ENCODE peak calls at places on chromosomes 5 and 9, in four cellular contexts. Q is PC-3, F is ovary, R is tibial nerve. I is an unnamed sample.

GRCh38 chr5:16912080-16912479 is 24.0 kb downstream of the MYO10 start:
- DNase-seq in Q (no peak), R (no peak), F (no peak), I (no peak)

GRCh38 chr9:90658783-90659182 is 16.2 kb upstream of the DIRAS2 start:
- DNase-seq in F (no peak), Q (no peak), R (no peak), I (no peak)

GRCh38 chr5:1743769-1744085 is 55.9 kb downstream of the MRPL36 start:
- DNase-seq in F (no peak), Q (no peak), R (no peak), I (no peak)

GRCh38 chr9:91740713-91741112 is 209.3 kb downstream of the ROR2 start:
- DNase-seq in F (peak), R (no peak), Q (peak), I (no peak)

GRCh38 chr5:7388553-7388952 is 7.4 kb upstream of the ADCY2 start:
- DNase-seq in F (no peak), R (no peak), Q (no peak), I (no peak)

GRCh38 chr5:153402550-153402949 is 87.9 kb upstream of the GRIA1 start:
- DNase-seq in R (no peak), Q (peak), F (no peak), I (no peak)

GRCh38 chr5:2999926-3000325 is 248.4 kb upstream of the IRX2 start:
- DNase-seq in F (no peak), Q (no peak), R (no peak), I (no peak)

GRCh38 chr5:77015938-77016569 is 14.2 kb upstream of the AGGF1 start:
- DNase-seq in R (no peak), Q (peak), F (no peak), I (peak)

GRCh38 chr9:81377921-81378320 is 311.4 kb downstream of the TLE1 start:
- DNase-seq in F (no peak), R (no peak), Q (no peak), I (no peak)

GRCh38 chr9:26925609-26926008 is 21.4 kb downstream of the PLAA start:
- DNase-seq in F (no peak), Q (no peak), R (no peak), I (no peak)

GRCh38 chr5:107570805-107571531 is 99.8 kb downstream of the EFNA5 start:
- DNase-seq in F (no peak), Q (no peak), R (no peak), I (no peak)

GRCh38 chr9:127976498-127976897 is 4.3 kb downstream of the EEIG1 start:
- DNase-seq in Q (no peak), F (no peak), R (no peak), I (no peak)

GRCh38 chr9:882416-882931 is 41.0 kb downstream of the DMRT1 start:
- DNase-seq in R (no peak), Q (no peak), F (no peak), I (no peak)

GRCh38 chr9:98008764-98009163 is 25.6 kb downstream of the ANP32B start:
- DNase-seq in Q (peak), R (no peak), F (no peak), I (no peak)

GRCh38 chr5:132268698-132269551 is 11.4 kb downstream of the PDLIM4 start:
- DNase-seq in Q (no peak), F (no peak), R (no peak), I (no peak)

GRCh38 chr5:124570285-124571035 is 176.0 kb downstream of the ZNF608 start:
- DNase-seq in Q (no peak), R (no peak), F (peak), I (no peak)

GRCh38 chr9:38243993-38244392 is 148.5 kb upstream of the ALDH1B1 start:
- DNase-seq in Q (no peak), F (no peak), R (no peak), I (no peak)

GRCh38 chr9:131980267-131980916 is 99.3 kb downstream of the MED27 start:
- DNase-seq in Q (no peak), R (no peak), F (no peak), I (no peak)

GRCh38 chr9:33139421-33140228 is 27.5 kb downstream of the B4GALT1 start:
- DNase-seq in R (peak), F (peak), Q (no peak), I (no peak)

GRCh38 chr9:134297082-134297415 is 29.2 kb upstream of the RXRA start:
- DNase-seq in Q (no peak), R (no peak), F (no peak), I (no peak)

GRCh38 chr9:127049581-127049980 is 72.9 kb downstream of the ANGPTL2 start:
- DNase-seq in Q (no peak), R (no peak), F (no peak), I (no peak)

GRCh38 chr5:432201-432927 is 10.6 kb upstream of the EXOC3 start:
- DNase-seq in F (no peak), Q (no peak), R (no peak), I (no peak)

GRCh38 chr5:111685969-111686368 is 71.0 kb downstream of the NREP start:
- DNase-seq in Q (peak), F (no peak), R (no peak), I (no peak)

GRCh38 chr9:110835404-110835803 is 166.8 kb downstream of the MUSK start:
- DNase-seq in R (no peak), Q (peak), F (no peak), I (no peak)

GRCh38 chr9:18531127-18531526 is 57.2 kb downstream of the ADAMTSL1 start:
- DNase-seq in R (no peak), Q (no peak), F (no peak), I (no peak)

GRCh38 chr5:154369682-154370081 is 76.1 kb upstream of the SAP30L start:
- DNase-seq in R (no peak), Q (no peak), F (no peak), I (no peak)

GRCh38 chr9:27473135-27473534 is 51.0 kb upstream of the IFNK start:
- DNase-seq in Q (no peak), F (peak), R (peak), I (no peak)

GRCh38 chr5:424259-425110 is 18.5 kb upstream of the EXOC3 start:
- DNase-seq in R (no peak), F (peak), Q (peak), I (no peak)

GRCh38 chr5:105954341-105954740 is 1716.4 kb downstream of the EFNA5 start:
- DNase-seq in R (no peak), Q (peak), F (no peak), I (no peak)

GRCh38 chr9:34866614-34867013 is 91.5 kb upstream of the PHF24 start:
- DNase-seq in R (no peak), Q (no peak), F (no peak), I (no peak)

GRCh38 chr9:15250013-15250412 is 57.0 kb downstream of the TTC39B start:
- DNase-seq in R (no peak), F (no peak), Q (no peak), I (no peak)

GRCh38 chr5:150473673-150474358 is 24.3 kb upstream of the RPS14 start:
- DNase-seq in F (no peak), R (no peak), Q (peak), I (no peak)

GRCh38 chr5:10478436-10478835 is 36.8 kb downstream of the ROPN1L start:
- DNase-seq in F (no peak), R (no peak), Q (peak), I (no peak)

GRCh38 chr9:109781541-109782197 is 1.7 kb downstream of the PALM2AKAP2 start:
- DNase-seq in Q (no peak), R (no peak), F (no peak), I (no peak)

GRCh38 chr9:4501147-4501507 is 10.9 kb downstream of the SLC1A1 start:
- DNase-seq in R (no peak), F (no peak), Q (no peak), I (no peak)

GRCh38 chr9:37187269-37187668 is 66.9 kb downstream of the ZCCHC7 start:
- DNase-seq in Q (no peak), F (no peak), R (no peak), I (no peak)

GRCh38 chr5:127839072-127839471 is 135.9 kb downstream of the CCDC192 start:
- DNase-seq in Q (no peak), R (no peak), F (no peak), I (no peak)

GRCh38 chr5:141711687-141712086 is 29.7 kb upstream of the ARAP3 start:
- DNase-seq in Q (no peak), R (no peak), F (no peak), I (no peak)

GRCh38 chr5:150487199-150488061 is 20.5 kb upstream of the NDST1 start:
- DNase-seq in F (no peak), R (peak), Q (peak), I (no peak)

GRCh38 chr5:127031863-127032232 is 1.5 kb upstream of the MARCHF3 start:
- DNase-seq in F (no peak), Q (no peak), R (no peak), I (no peak)

GRCh38 chr5:172869734-172870133 is 35.7 kb downstream of the ERGIC1 start:
- DNase-seq in F (no peak), R (no peak), Q (no peak), I (no peak)
- H3K27ac ChIP-seq in F (peak), R (peak), Q (peak), I (no peak)

GRCh38 chr5:14472986-14473567 is 108.5 kb upstream of the OTULINL start:
- DNase-seq in F (no peak), R (no peak), Q (no peak), I (peak)

GRCh38 chr5:14479143-14479701 is 102.4 kb upstream of the OTULINL start:
- DNase-seq in Q (no peak), R (no peak), F (no peak), I (no peak)

GRCh38 chr5:14475013-14475412 is 106.6 kb upstream of the OTULINL start:
- DNase-seq in F (no peak), Q (peak), R (no peak), I (no peak)

GRCh38 chr5:14481299-14481799 is 100.2 kb upstream of the OTULINL start:
- DNase-seq in F (no peak), R (no peak), Q (no peak), I (no peak)

DNA sequence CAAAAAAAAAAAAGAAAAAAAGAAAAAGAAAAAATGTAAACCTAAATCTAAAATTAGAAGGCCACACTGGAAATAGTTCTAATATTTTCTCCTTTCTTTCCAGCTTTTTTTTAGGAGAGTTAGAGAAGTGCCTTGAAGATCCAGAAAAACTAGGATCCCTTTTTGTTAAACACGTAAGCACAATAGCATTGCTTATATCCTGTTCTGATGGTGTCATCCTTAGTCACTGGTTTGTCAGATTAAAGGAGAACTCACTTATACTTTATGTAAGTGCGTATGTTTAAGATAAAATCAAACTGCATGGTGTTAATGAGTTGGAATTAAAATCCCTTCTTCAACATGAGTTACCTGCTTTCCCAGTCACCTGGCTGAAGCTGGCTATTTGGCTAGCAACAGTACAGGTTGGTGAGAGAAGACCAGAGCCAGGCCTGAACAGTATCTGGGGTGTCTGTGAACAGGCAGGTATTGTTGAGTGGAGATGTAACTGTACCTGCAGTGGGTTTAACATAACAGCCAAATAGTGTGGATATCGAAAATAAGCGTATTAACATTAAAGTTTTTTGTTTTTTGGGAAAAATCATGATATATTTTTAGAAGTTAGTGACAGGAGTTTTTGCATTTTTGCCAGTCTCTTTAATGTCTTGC is 104.7 kb upstream of the OTULINL start:
- DNase-seq in R (no peak), F (no peak), Q (peak), I (no peak)
- H3K27ac ChIP-seq in R (no peak), F (no peak), Q (peak), I (no peak)

GRCh38 chr5:84382363-84383295 is 2.1 kb downstream of the EDIL3 start:
- DNase-seq in Q (no peak), R (peak), F (peak), I (peak)

GRCh38 chr5:84383296-84383815 is 1.3 kb downstream of the EDIL3 start:
- DNase-seq in F (peak), Q (no peak), R (no peak), I (peak)

GRCh38 chr5:84384604-84385575 is at the start of gene EDIL3:
- DNase-seq in R (no peak), F (peak), Q (no peak), I (peak)

GRCh38 chr5:84383816-84384603 is 670 bp downstream of the EDIL3 start:
- DNase-seq in R (peak), F (peak), Q (peak), I (peak)

GRCh38 chr5:84385705-84386104 is 1.0 kb upstream of the EDIL3 start:
- DNase-seq in R (no peak), Q (no peak), F (no peak), I (no peak)
- H3K27ac ChIP-seq in R (no peak), Q (no peak), F (no peak), I (no peak)

GRCh38 chr5:80189701-80190100 is 66.1 kb downstream of the SERINC5 start:
- DNase-seq in R (no peak), Q (no peak), F (no peak), I (no peak)

GRCh38 chr5:80191397-80191796 is 64.5 kb downstream of the SERINC5 start:
- DNase-seq in Q (no peak), F (no peak), R (no peak), I (no peak)

GRCh38 chr5:80191991-80192398 is 63.9 kb downstream of the SERINC5 start:
- DNase-seq in F (peak), R (no peak), Q (no peak), I (no peak)

GRCh38 chr5:80192507-80193241 is 63.2 kb downstream of the SERINC5 start:
- DNase-seq in R (no peak), Q (no peak), F (peak), I (no peak)

GRCh38 chr5:80190960-80191359 is 64.9 kb downstream of the SERINC5 start:
- DNase-seq in F (no peak), Q (no peak), R (no peak), I (no peak)
- H3K27ac ChIP-seq in F (peak), Q (no peak), R (peak), I (no peak)

GRCh38 chr9:85108229-85108628 is 438.7 kb downstream of the NTRK2 start:
- DNase-seq in R (no peak), F (no peak), Q (no peak), I (no peak)

GRCh38 chr9:85112376-85112775 is 442.8 kb downstream of the NTRK2 start:
- DNase-seq in R (no peak), Q (no peak), F (no peak), I (no peak)

GRCh38 chr9:85114799-85115198 is 445.3 kb downstream of the NTRK2 start:
- DNase-seq in R (no peak), Q (no peak), F (no peak), I (no peak)

GRCh38 chr9:85112933-85113418 is 443.4 kb downstream of the NTRK2 start:
- DNase-seq in F (no peak), R (no peak), Q (no peak), I (no peak)

DNA sequence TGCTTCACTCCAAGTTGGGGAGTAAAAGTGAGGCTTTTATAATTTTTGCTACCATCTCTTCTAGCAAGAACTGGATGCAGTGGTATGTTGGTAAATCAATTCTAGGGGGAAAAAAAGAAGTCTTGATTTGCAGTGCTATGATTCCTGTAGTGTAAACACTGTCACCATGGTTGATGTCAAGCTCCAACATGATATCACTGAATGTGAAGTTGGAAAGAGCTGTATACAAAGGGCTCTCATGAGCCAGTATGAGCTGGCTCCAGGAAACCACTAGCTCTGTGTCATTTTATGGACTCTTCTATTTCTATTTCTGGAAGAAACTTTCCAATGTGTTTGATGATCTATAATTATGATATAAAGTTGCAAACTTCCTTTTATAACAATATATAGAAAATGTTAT is 439.3 kb downstream of the NTRK2 start:
- DNase-seq in R (no peak), F (no peak), Q (no peak), I (no peak)
- H3K27ac ChIP-seq in R (no peak), F (no peak), Q (no peak), I (no peak)

GRCh38 chr5:115801152-115801551 is 15.3 kb downstream of the CDO1 start:
- DNase-seq in R (no peak), Q (no peak), F (no peak), I (no peak)
- H3K27ac ChIP-seq in R (no peak), Q (no peak), F (no peak), I (no peak)

GRCh38 chr9:129575818-129576217 is 45.1 kb downstream of the C9orf50 start:
- DNase-seq in Q (no peak), F (peak), R (no peak), I (no peak)
- H3K27ac ChIP-seq in Q (no peak), F (no peak), R (no peak), I (no peak)